ENCODE peak calls at places on chromosome X, in nine cellular contexts. A, F, Z, L, G, I, R, H and Q are unnamed samples.

GRCh38 chrX:74343327-74343969 is 39.5 kb downstream of the ZCCHC13 start:
- DNase-seq in A (no peak), F (no peak), Z (no peak), L (no peak), G (no peak), I (no peak), R (no peak), H (no peak), Q (no peak)

GRCh38 chrX:80237072-80237471 is 183.2 kb upstream of the TENT5D start:
- DNase-seq in A (no peak), F (no peak), Z (no peak), L (no peak), G (no peak), I (no peak), R (no peak), H (no peak), Q (no peak)

GRCh38 chrX:17377047-17377692 is 2.2 kb downstream of the NHS start:
- DNase-seq in A (peak; percentile 17), F (peak; percentile 64), Z (no peak), L (no peak), G (peak; percentile 67), I (no peak), R (peak; percentile 55), H (peak; percentile 54), Q (peak; percentile 36)

GRCh38 chrX:140439455-140439854 is 65.4 kb downstream of the SOX3 start:
- DNase-seq in A (no peak), F (no peak), Z (no peak), L (no peak), G (peak; percentile 79), I (no peak), R (peak; percentile 84), H (peak; percentile 25), Q (peak; percentile 34)

GRCh38 chrX:100973411-100973810 is 3.9 kb downstream of the ARL13A start:
- DNase-seq in A (no peak), F (no peak), Z (no peak), L (no peak), G (no peak), I (no peak), R (no peak), H (peak; percentile 65), Q (no peak)

GRCh38 chrX:47608130-47608810 is 11.4 kb downstream of the SYN1 start:
- DNase-seq in A (no peak), F (no peak), Z (no peak), L (no peak), G (peak; percentile 12), I (no peak), R (peak; percentile 70), H (no peak), Q (no peak)

GRCh38 chrX:149650162-149650561 is 18.6 kb upstream of the TMEM185A start:
- DNase-seq in A (no peak), F (no peak), Z (no peak), L (no peak), G (no peak), I (no peak), R (no peak), H (no peak), Q (no peak)

GRCh38 chrX:140050906-140051305 is 85.6 kb upstream of the CXorf66 start:
- DNase-seq in A (no peak), F (peak; percentile 3), Z (no peak), L (no peak), G (no peak), I (no peak), R (no peak), H (peak; percentile 5), Q (no peak)

GRCh38 chrX:133583825-133584224 is 168.5 kb upstream of the GPC4 start:
- DNase-seq in A (no peak), F (no peak), Z (no peak), L (no peak), G (no peak), I (no peak), R (no peak), H (no peak), Q (no peak)

GRCh38 chrX:46547857-46548256 is 2.6 kb upstream of the ZNF674 start:
- DNase-seq in A (no peak), F (peak; percentile 19), Z (no peak), L (no peak), G (no peak), I (no peak), R (no peak), H (peak; percentile 70), Q (no peak)

GRCh38 chrX:74178536-74178935 is 125.4 kb upstream of the ZCCHC13 start:
- DNase-seq in A (no peak), F (no peak), Z (no peak), L (no peak), G (peak; percentile 53), I (no peak), R (peak; percentile 58), H (no peak), Q (peak; percentile 32)

GRCh38 chrX:6440647-6441046 is 94.3 kb downstream of the VCX3A start:
- DNase-seq in A (no peak), F (no peak), Z (no peak), L (no peak), G (no peak), I (no peak), R (no peak), H (no peak), Q (no peak)

GRCh38 chrX:24149346-24150050 is at the start of gene ZFX:
- DNase-seq in A (peak; percentile 70), F (peak; percentile 50), Z (peak; percentile 32), L (no peak), G (peak; percentile 64), I (peak; percentile 44), R (peak; percentile 58), H (peak; percentile 74), Q (peak; percentile 74)

GRCh38 chrX:112832481-112833095 is 8.0 kb downstream of the AMOT start:
- DNase-seq in A (no peak), F (peak; percentile 84), Z (no peak), L (no peak), G (no peak), I (no peak), R (peak; percentile 74), H (peak; percentile 15), Q (peak; percentile 79)

GRCh38 chrX:130799393-130799792 is 103.6 kb downstream of the ENOX2 start:
- DNase-seq in A (no peak), F (no peak), Z (no peak), L (no peak), G (no peak), I (no peak), R (no peak), H (peak; percentile 5), Q (no peak)

GRCh38 chrX:23478056-23478455 is 143.4 kb downstream of the PTCHD1 start:
- DNase-seq in A (no peak), F (no peak), Z (no peak), L (no peak), G (no peak), I (no peak), R (no peak), H (no peak), Q (no peak)

GRCh38 chrX:17355976-17356375 is 19.0 kb upstream of the NHS start:
- DNase-seq in A (no peak), F (no peak), Z (no peak), L (no peak), G (no peak), I (no peak), R (peak; percentile 32), H (no peak), Q (no peak)

GRCh38 chrX:124606724-124607123 is 260.4 kb downstream of the SH2D1A start:
- DNase-seq in A (no peak), F (no peak), Z (no peak), L (no peak), G (no peak), I (no peak), R (no peak), H (no peak), Q (no peak)

GRCh38 chrX:76183289-76184057 is 10.6 kb downstream of the PBDC1 start:
- DNase-seq in A (no peak), F (peak; percentile 57), Z (no peak), L (no peak), G (no peak), I (no peak), R (no peak), H (peak; percentile 73), Q (no peak)

GRCh38 chrX:52422884-52423283 is 54.1 kb downstream of the XAGE2 start:
- DNase-seq in A (no peak), F (no peak), Z (no peak), L (no peak), G (no peak), I (no peak), R (no peak), H (peak; percentile 59), Q (no peak)

GRCh38 chrX:116667346-116667745 is 204.6 kb upstream of the CT83 start:
- DNase-seq in A (no peak), F (no peak), Z (no peak), L (no peak), G (no peak), I (no peak), R (no peak), H (no peak), Q (no peak)

GRCh38 chrX:119895843-119896326 is at the start of gene AKAP14:
- DNase-seq in A (no peak), F (no peak), Z (no peak), L (no peak), G (no peak), I (no peak), R (peak; percentile 46), H (no peak), Q (no peak)

GRCh38 chrX:21176927-21177571 is 197.2 kb upstream of the CNKSR2 start:
- DNase-seq in A (no peak), F (no peak), Z (no peak), L (no peak), G (no peak), I (no peak), R (no peak), H (peak; percentile 22), Q (no peak)

GRCh38 chrX:122817321-122817720 is 366.8 kb upstream of the GRIA3 start:
- DNase-seq in A (no peak), F (no peak), Z (no peak), L (no peak), G (no peak), I (no peak), R (no peak), H (no peak), Q (no peak)

GRCh38 chrX:111869639-111870034 is 6.3 kb upstream of the TRPC5OS start:
- DNase-seq in A (no peak), F (peak; percentile 68), Z (no peak), L (no peak), G (peak; percentile 50), I (peak; percentile 4), R (peak; percentile 64), H (peak; percentile 51), Q (peak; percentile 34)

GRCh38 chrX:151697537-151697936 is 2.3 kb downstream of the PRRG3 start:
- DNase-seq in A (no peak), F (peak; percentile 4), Z (no peak), L (no peak), G (no peak), I (no peak), R (no peak), H (no peak), Q (no peak)